ENCODE peak calls at places on chromosomes 3 and 15, in five cellular contexts. One of them, this sample, is unnamed.

GRCh38 chr3:130916507-130917167 is 22.8 kb downstream of the ATP2C1 start:
- DNase-seq in WERI-Rb-1: no peak
- DNase-seq in stomach: no peak
- DNase-seq in lower lobe of right lung: no peak
- DNase-seq in AG04450: no peak
- DNase-seq in this sample: no peak

GRCh38 chr3:72574144-72574543 is 274.1 kb downstream of the SHQ1 start:
- DNase-seq in AG04450: no peak
- DNase-seq in lower lobe of right lung: no peak
- DNase-seq in WERI-Rb-1: no peak
- DNase-seq in stomach: no peak
- DNase-seq in this sample: no peak

GRCh38 chr15:75233504-75234190 is 24.5 kb upstream of the GOLGA6C start:
- DNase-seq in WERI-Rb-1: peak
- DNase-seq in stomach: no peak
- DNase-seq in lower lobe of right lung: no peak
- DNase-seq in AG04450: no peak
- DNase-seq in this sample: peak

GRCh38 chr3:67515778-67516177 is 138.6 kb downstream of the SUCLG2 start:
- DNase-seq in stomach: no peak
- DNase-seq in AG04450: no peak
- DNase-seq in lower lobe of right lung: no peak
- DNase-seq in WERI-Rb-1: peak
- DNase-seq in this sample: no peak

GRCh38 chr15:62584301-62585235 is 419.5 kb upstream of the C2CD4B start:
- DNase-seq in stomach: no peak
- DNase-seq in lower lobe of right lung: no peak
- DNase-seq in AG04450: no peak
- DNase-seq in WERI-Rb-1: no peak
- DNase-seq in this sample: no peak

GRCh38 chr3:112776000-112776399 is 70.7 kb downstream of the CD200R1L start:
- DNase-seq in stomach: no peak
- DNase-seq in AG04450: no peak
- DNase-seq in lower lobe of right lung: no peak
- DNase-seq in WERI-Rb-1: no peak
- DNase-seq in this sample: no peak

GRCh38 chr3:130565224-130565623 is 48.2 kb downstream of the COL6A6 start:
- DNase-seq in lower lobe of right lung: no peak
- DNase-seq in AG04450: no peak
- DNase-seq in WERI-Rb-1: no peak
- DNase-seq in stomach: no peak
- DNase-seq in this sample: no peak

GRCh38 chr15:77819271-77819806 is 186.6 kb upstream of the LINGO1 start:
- DNase-seq in stomach: no peak
- DNase-seq in lower lobe of right lung: no peak
- DNase-seq in WERI-Rb-1: peak
- DNase-seq in AG04450: no peak
- DNase-seq in this sample: no peak

GRCh38 chr15:96887730-96888129 is 557.2 kb downstream of the NR2F2 start:
- DNase-seq in WERI-Rb-1: no peak
- DNase-seq in stomach: no peak
- DNase-seq in AG04450: no peak
- DNase-seq in lower lobe of right lung: no peak
- DNase-seq in this sample: no peak

GRCh38 chr3:108096506-108097325 is 5.9 kb upstream of the CD47 start:
- DNase-seq in WERI-Rb-1: peak
- DNase-seq in AG04450: no peak
- DNase-seq in stomach: no peak
- DNase-seq in lower lobe of right lung: no peak
- DNase-seq in this sample: no peak

GRCh38 chr3:9420850-9421549 is 23.6 kb downstream of the SETD5 start:
- DNase-seq in stomach: no peak
- DNase-seq in AG04450: no peak
- DNase-seq in WERI-Rb-1: no peak
- DNase-seq in lower lobe of right lung: no peak
- DNase-seq in this sample: no peak

GRCh38 chr3:127135241-127136023 is 57.5 kb upstream of the PRR23E start:
- DNase-seq in WERI-Rb-1: peak
- DNase-seq in stomach: no peak
- DNase-seq in AG04450: no peak
- DNase-seq in lower lobe of right lung: peak
- DNase-seq in this sample: no peak

GRCh38 chr3:54079729-54080128 is 42.6 kb upstream of the CACNA2D3 start:
- DNase-seq in WERI-Rb-1: no peak
- DNase-seq in lower lobe of right lung: no peak
- DNase-seq in AG04450: no peak
- DNase-seq in stomach: no peak
- DNase-seq in this sample: no peak

GRCh38 chr3:184733971-184734608 is 22.2 kb upstream of the MAGEF1 start:
- DNase-seq in lower lobe of right lung: no peak
- DNase-seq in AG04450: no peak
- DNase-seq in stomach: no peak
- DNase-seq in WERI-Rb-1: no peak
- DNase-seq in this sample: no peak

GRCh38 chr3:140334105-140334504 is 343.8 kb upstream of the TRIM42 start:
- DNase-seq in AG04450: no peak
- DNase-seq in WERI-Rb-1: no peak
- DNase-seq in stomach: no peak
- DNase-seq in lower lobe of right lung: no peak
- DNase-seq in this sample: no peak

GRCh38 chr15:77821188-77821958 is 188.7 kb upstream of the LINGO1 start:
- DNase-seq in WERI-Rb-1: peak
- DNase-seq in AG04450: peak
- DNase-seq in stomach: peak
- DNase-seq in lower lobe of right lung: no peak
- DNase-seq in this sample: no peak

GRCh38 chr3:47225310-47225906 is 57.2 kb downstream of the KIF9 start:
- DNase-seq in AG04450: peak
- DNase-seq in lower lobe of right lung: no peak
- DNase-seq in WERI-Rb-1: no peak
- DNase-seq in stomach: no peak
- DNase-seq in this sample: no peak

GRCh38 chr3:76181213-76181612 is 395.9 kb upstream of the ZNF717 start:
- DNase-seq in AG04450: no peak
- DNase-seq in stomach: no peak
- DNase-seq in WERI-Rb-1: no peak
- DNase-seq in lower lobe of right lung: no peak
- DNase-seq in this sample: no peak

GRCh38 chr3:101638262-101638745 is 38.6 kb downstream of the ZBTB11 start:
- DNase-seq in WERI-Rb-1: no peak
- DNase-seq in AG04450: no peak
- DNase-seq in stomach: no peak
- DNase-seq in lower lobe of right lung: no peak
- DNase-seq in this sample: no peak

GRCh38 chr15:89654847-89655805 is at the start of gene KIF7:
- DNase-seq in lower lobe of right lung: no peak
- DNase-seq in stomach: peak
- DNase-seq in AG04450: no peak
- DNase-seq in WERI-Rb-1: peak
- DNase-seq in this sample: peak

DNA sequence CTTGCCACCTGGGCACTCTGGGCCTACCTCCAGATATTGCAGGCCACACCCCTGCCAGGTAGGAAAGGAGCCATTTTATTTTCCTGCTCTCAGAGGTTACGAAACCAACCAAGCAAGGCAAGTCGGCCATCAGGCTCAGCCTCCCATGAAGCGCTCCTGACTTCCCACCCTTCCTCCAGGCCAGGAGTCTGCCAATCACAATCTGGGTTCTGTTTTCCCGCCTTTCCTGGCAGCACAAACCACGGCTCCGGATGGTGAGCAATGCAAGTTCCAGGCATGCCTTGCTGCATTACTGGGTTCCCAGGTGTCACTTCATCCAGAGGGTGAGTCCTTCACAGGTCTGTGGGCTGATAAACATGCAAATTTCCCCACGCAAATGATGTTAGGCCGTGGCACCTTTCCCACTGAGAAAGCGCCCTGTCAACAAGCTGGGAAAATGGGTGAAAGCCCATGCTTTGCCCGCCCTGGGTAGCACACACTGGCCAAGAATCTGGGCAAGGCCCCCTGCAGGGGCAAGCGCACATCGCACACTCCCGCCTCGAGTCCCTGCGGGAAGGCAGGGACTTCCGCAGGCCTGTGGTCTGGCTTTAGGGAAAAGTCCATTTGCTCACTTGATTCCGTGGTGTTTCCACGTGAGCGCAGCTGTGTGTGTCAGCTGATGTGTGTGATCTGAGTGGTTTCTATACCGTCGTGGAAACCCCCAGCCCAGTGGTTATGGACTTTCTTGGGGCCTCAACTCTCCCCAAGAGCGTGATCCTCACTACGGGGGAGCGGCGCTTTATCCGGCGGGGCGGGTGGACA is 61.6 kb upstream of the RYK start:
- DNase-seq in WERI-Rb-1: no peak
- DNase-seq in lower lobe of right lung: peak
- DNase-seq in stomach: peak
- DNase-seq in AG04450: no peak
- DNase-seq in this sample: no peak
- TF ChIP-seq CTCF in WERI-Rb-1: peak
- TF ChIP-seq CTCF in lower lobe of right lung: no peak
- TF ChIP-seq CTCF in stomach: no peak
- TF ChIP-seq CTCF in AG04450: no peak
- TF ChIP-seq CTCF in this sample: no peak

GRCh38 chr15:31227954-31228542 is 98.6 kb upstream of the KLF13 start:
- DNase-seq in AG04450: no peak
- DNase-seq in WERI-Rb-1: no peak
- DNase-seq in stomach: no peak
- DNase-seq in lower lobe of right lung: no peak
- DNase-seq in this sample: no peak
- H3K27ac ChIP-seq in AG04450: no peak
- H3K27ac ChIP-seq in WERI-Rb-1: no peak
- H3K27ac ChIP-seq in stomach: no peak
- H3K27ac ChIP-seq in lower lobe of right lung: no peak
- H3K27ac ChIP-seq in this sample: no peak

DNA sequence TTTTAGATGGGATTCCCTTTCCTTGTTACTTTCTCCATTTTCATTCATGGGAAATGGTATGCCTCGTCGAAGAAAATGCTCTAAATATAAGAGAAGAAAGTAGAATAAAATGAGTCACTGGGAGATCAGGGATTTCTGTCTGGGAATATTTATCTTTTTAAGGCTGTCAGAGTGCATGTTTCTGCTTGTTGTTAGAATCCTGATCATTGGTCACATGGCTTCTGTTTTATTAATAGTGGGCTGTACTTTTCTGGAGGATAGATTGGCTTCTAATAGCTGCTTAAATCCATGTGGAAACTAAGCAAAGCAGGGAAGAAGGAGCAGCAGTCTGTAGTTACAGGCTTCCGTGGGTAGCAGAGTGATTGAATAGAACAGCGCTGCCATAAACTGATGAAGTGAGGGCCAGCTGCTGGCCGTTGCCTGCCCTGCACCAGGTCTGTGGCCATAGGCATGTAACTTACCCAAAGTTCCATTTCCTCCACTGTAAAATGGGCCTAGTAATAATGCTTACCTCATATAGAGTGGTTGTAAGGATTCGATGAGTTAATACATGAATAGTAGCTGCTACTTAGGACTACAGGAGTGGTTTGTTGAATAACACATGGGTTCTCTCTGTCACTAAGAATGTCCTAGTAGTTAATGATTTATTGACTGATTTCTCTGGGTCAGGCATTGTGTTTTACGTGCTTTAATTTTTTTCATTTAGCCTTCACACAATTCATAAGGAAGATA is 289.9 kb downstream of the SATB1 start:
- DNase-seq in lower lobe of right lung: no peak
- DNase-seq in stomach: no peak
- DNase-seq in WERI-Rb-1: no peak
- DNase-seq in AG04450: no peak
- DNase-seq in this sample: no peak
- TF ChIP-seq CTCF in lower lobe of right lung: no peak
- TF ChIP-seq CTCF in stomach: no peak
- TF ChIP-seq CTCF in WERI-Rb-1: no peak
- TF ChIP-seq CTCF in AG04450: no peak
- TF ChIP-seq CTCF in this sample: no peak

GRCh38 chr15:51623386-51623938 is 891 bp upstream of the DMXL2 start:
- DNase-seq in AG04450: no peak
- DNase-seq in stomach: no peak
- DNase-seq in WERI-Rb-1: no peak
- DNase-seq in lower lobe of right lung: no peak
- DNase-seq in this sample: no peak
- H3K27ac ChIP-seq in AG04450: no peak
- H3K27ac ChIP-seq in stomach: no peak
- H3K27ac ChIP-seq in WERI-Rb-1: peak
- H3K27ac ChIP-seq in lower lobe of right lung: peak
- H3K27ac ChIP-seq in this sample: peak

GRCh38 chr3:125398952-125399351 is 23.8 kb upstream of the ZNF148 start:
- DNase-seq in lower lobe of right lung: no peak
- DNase-seq in WERI-Rb-1: no peak
- DNase-seq in AG04450: no peak
- DNase-seq in stomach: no peak
- DNase-seq in this sample: no peak
- TF ChIP-seq CTCF in lower lobe of right lung: no peak
- TF ChIP-seq CTCF in WERI-Rb-1: no peak
- TF ChIP-seq CTCF in AG04450: no peak
- TF ChIP-seq CTCF in stomach: no peak
- TF ChIP-seq CTCF in this sample: no peak

DNA sequence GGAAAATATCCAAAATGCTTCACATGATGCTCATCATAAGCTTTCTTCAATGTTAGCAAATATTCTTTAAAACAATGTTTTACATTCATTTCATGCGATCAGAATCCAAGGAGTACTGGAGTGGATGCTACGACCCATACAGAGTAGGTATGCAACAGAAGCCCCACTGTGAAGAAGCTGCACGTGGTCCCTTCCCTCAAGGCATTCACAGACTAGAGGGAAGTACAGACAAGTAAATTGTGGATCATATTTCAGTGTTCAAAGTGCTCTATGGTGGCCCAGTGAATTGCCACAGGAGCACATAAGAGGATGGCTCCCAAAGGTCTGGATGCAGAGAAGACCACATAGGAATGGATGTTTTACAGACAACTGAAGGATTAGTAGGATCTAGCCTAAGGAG is 789.9 kb downstream of the IGSF11 start:
- DNase-seq in stomach: no peak
- DNase-seq in AG04450: no peak
- DNase-seq in lower lobe of right lung: no peak
- DNase-seq in WERI-Rb-1: no peak
- DNase-seq in this sample: no peak
- H3K27ac ChIP-seq in stomach: no peak
- H3K27ac ChIP-seq in AG04450: no peak
- H3K27ac ChIP-seq in lower lobe of right lung: no peak
- H3K27ac ChIP-seq in WERI-Rb-1: no peak
- H3K27ac ChIP-seq in this sample: no peak

GRCh38 chr15:35130245-35130644 is 45.1 kb upstream of the NANOGP8 start:
- DNase-seq in stomach: no peak
- DNase-seq in WERI-Rb-1: no peak
- DNase-seq in lower lobe of right lung: no peak
- DNase-seq in AG04450: no peak
- DNase-seq in this sample: no peak
- TF ChIP-seq CTCF in stomach: no peak
- TF ChIP-seq CTCF in WERI-Rb-1: no peak
- TF ChIP-seq CTCF in lower lobe of right lung: no peak
- TF ChIP-seq CTCF in AG04450: no peak
- TF ChIP-seq CTCF in this sample: no peak

GRCh38 chr3:152272771-152273242 is 4.1 kb downstream of the MBNL1 start:
- DNase-seq in AG04450: peak
- DNase-seq in WERI-Rb-1: no peak
- DNase-seq in lower lobe of right lung: no peak
- DNase-seq in stomach: no peak
- DNase-seq in this sample: no peak
- H3K27ac ChIP-seq in AG04450: no peak
- H3K27ac ChIP-seq in WERI-Rb-1: no peak
- H3K27ac ChIP-seq in lower lobe of right lung: peak
- H3K27ac ChIP-seq in stomach: no peak
- H3K27ac ChIP-seq in this sample: peak